ENCODE peak calls at places on chromosomes 12 and 14, in five cellular contexts. One of them, this sample, is unnamed.

GRCh38 chr14:23520899-23521521 is 30.6 kb downstream of the ZFHX2 start:
- DNase-seq in T-cell: no peak
- DNase-seq in fibroblast of mammary gland: no peak
- DNase-seq in mesendoderm: no peak
- DNase-seq in activated CD4-positive, alpha-beta T cell treated with anti-CD3 and anti-CD28 coated beads, Interleukin-2, amount 50 U/mL, for 24 hours: no peak
- DNase-seq in this sample: no peak

GRCh38 chr14:54600685-54601084 is 33.8 kb downstream of the SAMD4A start:
- DNase-seq in T-cell: no peak
- DNase-seq in fibroblast of mammary gland: peak
- DNase-seq in mesendoderm: no peak
- DNase-seq in activated CD4-positive, alpha-beta T cell treated with anti-CD3 and anti-CD28 coated beads, Interleukin-2, amount 50 U/mL, for 24 hours: no peak
- DNase-seq in this sample: no peak

GRCh38 chr14:50600849-50601248 is 40.9 kb downstream of the ATL1 start:
- DNase-seq in T-cell: no peak
- DNase-seq in fibroblast of mammary gland: peak
- DNase-seq in mesendoderm: peak
- DNase-seq in activated CD4-positive, alpha-beta T cell treated with anti-CD3 and anti-CD28 coated beads, Interleukin-2, amount 50 U/mL, for 24 hours: no peak
- DNase-seq in this sample: no peak

GRCh38 chr12:98939350-98939749 is 294.3 kb downstream of the APAF1 start:
- DNase-seq in T-cell: no peak
- DNase-seq in fibroblast of mammary gland: peak
- DNase-seq in mesendoderm: peak
- DNase-seq in activated CD4-positive, alpha-beta T cell treated with anti-CD3 and anti-CD28 coated beads, Interleukin-2, amount 50 U/mL, for 24 hours: no peak
- DNase-seq in this sample: no peak

GRCh38 chr14:97920201-97920600 is 1123.0 kb downstream of the VRK1 start:
- DNase-seq in T-cell: no peak
- DNase-seq in fibroblast of mammary gland: no peak
- DNase-seq in mesendoderm: no peak
- DNase-seq in activated CD4-positive, alpha-beta T cell treated with anti-CD3 and anti-CD28 coated beads, Interleukin-2, amount 50 U/mL, for 24 hours: no peak
- DNase-seq in this sample: no peak

GRCh38 chr12:96425321-96425720 is 25.1 kb upstream of the CDK17 start:
- DNase-seq in T-cell: no peak
- DNase-seq in fibroblast of mammary gland: peak
- DNase-seq in mesendoderm: no peak
- DNase-seq in activated CD4-positive, alpha-beta T cell treated with anti-CD3 and anti-CD28 coated beads, Interleukin-2, amount 50 U/mL, for 24 hours: peak
- DNase-seq in this sample: peak

GRCh38 chr12:48351022-48351708 is 446 bp upstream of the ZNF641 start:
- DNase-seq in T-cell: no peak
- DNase-seq in fibroblast of mammary gland: peak
- DNase-seq in mesendoderm: peak
- DNase-seq in activated CD4-positive, alpha-beta T cell treated with anti-CD3 and anti-CD28 coated beads, Interleukin-2, amount 50 U/mL, for 24 hours: no peak
- DNase-seq in this sample: peak

GRCh38 chr12:19547258-19547657 is 108.0 kb downstream of the AEBP2 start:
- DNase-seq in T-cell: no peak
- DNase-seq in fibroblast of mammary gland: no peak
- DNase-seq in mesendoderm: no peak
- DNase-seq in activated CD4-positive, alpha-beta T cell treated with anti-CD3 and anti-CD28 coated beads, Interleukin-2, amount 50 U/mL, for 24 hours: no peak
- DNase-seq in this sample: no peak

GRCh38 chr14:24307575-24308341 is at the start of gene CIDEB:
- DNase-seq in T-cell: peak
- DNase-seq in fibroblast of mammary gland: peak
- DNase-seq in mesendoderm: peak
- DNase-seq in activated CD4-positive, alpha-beta T cell treated with anti-CD3 and anti-CD28 coated beads, Interleukin-2, amount 50 U/mL, for 24 hours: peak
- DNase-seq in this sample: peak

GRCh38 chr12:68478516-68479260 is 132.0 kb upstream of the RAP1B start:
- DNase-seq in T-cell: no peak
- DNase-seq in fibroblast of mammary gland: no peak
- DNase-seq in mesendoderm: no peak
- DNase-seq in activated CD4-positive, alpha-beta T cell treated with anti-CD3 and anti-CD28 coated beads, Interleukin-2, amount 50 U/mL, for 24 hours: no peak
- DNase-seq in this sample: no peak

GRCh38 chr12:27733052-27733656 is 22.5 kb downstream of the MRPS35 start:
- DNase-seq in T-cell: peak
- DNase-seq in fibroblast of mammary gland: peak
- DNase-seq in mesendoderm: peak
- DNase-seq in activated CD4-positive, alpha-beta T cell treated with anti-CD3 and anti-CD28 coated beads, Interleukin-2, amount 50 U/mL, for 24 hours: peak
- DNase-seq in this sample: no peak

GRCh38 chr12:130933269-130933995 is 20.3 kb upstream of the ADGRD1 start:
- DNase-seq in T-cell: no peak
- DNase-seq in fibroblast of mammary gland: no peak
- DNase-seq in mesendoderm: no peak
- DNase-seq in activated CD4-positive, alpha-beta T cell treated with anti-CD3 and anti-CD28 coated beads, Interleukin-2, amount 50 U/mL, for 24 hours: no peak
- DNase-seq in this sample: no peak

GRCh38 chr14:32426028-32426427 is 96.9 kb downstream of the AKAP6 start:
- DNase-seq in T-cell: no peak
- DNase-seq in fibroblast of mammary gland: no peak
- DNase-seq in mesendoderm: peak
- DNase-seq in activated CD4-positive, alpha-beta T cell treated with anti-CD3 and anti-CD28 coated beads, Interleukin-2, amount 50 U/mL, for 24 hours: no peak
- DNase-seq in this sample: no peak

GRCh38 chr12:42978718-42979117 is 389.2 kb upstream of the PRICKLE1 start:
- DNase-seq in T-cell: no peak
- DNase-seq in fibroblast of mammary gland: no peak
- DNase-seq in mesendoderm: no peak
- DNase-seq in activated CD4-positive, alpha-beta T cell treated with anti-CD3 and anti-CD28 coated beads, Interleukin-2, amount 50 U/mL, for 24 hours: no peak
- DNase-seq in this sample: no peak

GRCh38 chr14:23522643-23523198 is 28.8 kb downstream of the ZFHX2 start:
- DNase-seq in T-cell: no peak
- DNase-seq in fibroblast of mammary gland: no peak
- DNase-seq in mesendoderm: no peak
- DNase-seq in activated CD4-positive, alpha-beta T cell treated with anti-CD3 and anti-CD28 coated beads, Interleukin-2, amount 50 U/mL, for 24 hours: no peak
- DNase-seq in this sample: no peak

GRCh38 chr14:97485172-97485571 is 688.0 kb downstream of the VRK1 start:
- DNase-seq in T-cell: no peak
- DNase-seq in fibroblast of mammary gland: no peak
- DNase-seq in mesendoderm: no peak
- DNase-seq in activated CD4-positive, alpha-beta T cell treated with anti-CD3 and anti-CD28 coated beads, Interleukin-2, amount 50 U/mL, for 24 hours: no peak
- DNase-seq in this sample: no peak

GRCh38 chr12:131827961-131828534 is at the start of gene MMP17:
- DNase-seq in T-cell: peak
- DNase-seq in fibroblast of mammary gland: peak
- DNase-seq in mesendoderm: peak
- DNase-seq in activated CD4-positive, alpha-beta T cell treated with anti-CD3 and anti-CD28 coated beads, Interleukin-2, amount 50 U/mL, for 24 hours: no peak
- DNase-seq in this sample: no peak

GRCh38 chr14:25017562-25017961 is 32.4 kb downstream of the STXBP6 start:
- DNase-seq in T-cell: no peak
- DNase-seq in fibroblast of mammary gland: no peak
- DNase-seq in mesendoderm: peak
- DNase-seq in activated CD4-positive, alpha-beta T cell treated with anti-CD3 and anti-CD28 coated beads, Interleukin-2, amount 50 U/mL, for 24 hours: no peak
- DNase-seq in this sample: no peak

GRCh38 chr12:63496654-63497053 is 171.6 kb downstream of the DPY19L2 start:
- DNase-seq in T-cell: no peak
- DNase-seq in fibroblast of mammary gland: no peak
- DNase-seq in mesendoderm: no peak
- DNase-seq in activated CD4-positive, alpha-beta T cell treated with anti-CD3 and anti-CD28 coated beads, Interleukin-2, amount 50 U/mL, for 24 hours: no peak
- DNase-seq in this sample: no peak

GRCh38 chr14:99589031-99589441 is 15.0 kb downstream of the CCDC85C start:
- DNase-seq in T-cell: no peak
- DNase-seq in fibroblast of mammary gland: no peak
- DNase-seq in mesendoderm: no peak
- DNase-seq in activated CD4-positive, alpha-beta T cell treated with anti-CD3 and anti-CD28 coated beads, Interleukin-2, amount 50 U/mL, for 24 hours: no peak
- DNase-seq in this sample: no peak

GRCh38 chr14:101102875-101103274 is 199.4 kb upstream of the RTL1 start:
- DNase-seq in T-cell: no peak
- DNase-seq in fibroblast of mammary gland: peak
- DNase-seq in mesendoderm: no peak
- DNase-seq in activated CD4-positive, alpha-beta T cell treated with anti-CD3 and anti-CD28 coated beads, Interleukin-2, amount 50 U/mL, for 24 hours: no peak
- DNase-seq in this sample: no peak

GRCh38 chr12:31588976-31589375 is 2.0 kb downstream of the DENND5B start:
- DNase-seq in T-cell: no peak
- DNase-seq in fibroblast of mammary gland: peak
- DNase-seq in mesendoderm: no peak
- DNase-seq in activated CD4-positive, alpha-beta T cell treated with anti-CD3 and anti-CD28 coated beads, Interleukin-2, amount 50 U/mL, for 24 hours: no peak
- DNase-seq in this sample: no peak

This sample was measured in uterus.